ENCODE peak calls at places on chromosomes 1 and 21, in five cellular contexts. A is NCI-H1436, L is pons, R is 8988T, V is HS-5. W is an unnamed sample.

GRCh38 chr1:204725821-204726448 is 40.4 kb upstream of the LRRN2 start:
- DNase-seq in A (no peak), L (no peak), R (no peak), V (peak), W (no peak)

GRCh38 chr1:46527474-46528296 is 23.8 kb downstream of the KNCN start:
- DNase-seq in A (peak), L (peak), R (peak), V (no peak), W (peak)

GRCh38 chr1:53982034-53982761 is 35.8 kb downstream of the LDLRAD1 start:
- DNase-seq in A (no peak), L (peak), R (no peak), V (no peak), W (peak)

GRCh38 chr1:9850442-9851162 is 26.8 kb upstream of the CLSTN1 start:
- DNase-seq in A (peak), L (no peak), R (no peak), V (no peak), W (no peak)

GRCh38 chr21:36654341-36654740 is 44.6 kb upstream of the SIM2 start:
- DNase-seq in A (no peak), L (peak), R (no peak), V (no peak), W (no peak)

GRCh38 chr1:210024996-210025395 is 87.0 kb downstream of the SYT14 start:
- DNase-seq in A (no peak), L (no peak), R (no peak), V (no peak), W (no peak)

GRCh38 chr1:102852583-102852982 is 255.7 kb downstream of the COL11A1 start:
- DNase-seq in A (no peak), L (peak), R (no peak), V (no peak), W (no peak)

GRCh38 chr1:166952002-166952746 is 23.2 kb downstream of the ILDR2 start:
- DNase-seq in A (no peak), L (no peak), R (no peak), V (peak), W (no peak)

GRCh38 chr1:77832889-77833288 is 53.4 kb downstream of the MIGA1 start:
- DNase-seq in A (no peak), L (peak), R (no peak), V (peak), W (peak)

GRCh38 chr1:22371408-22371807 is 80.2 kb upstream of the ZBTB40 start:
- DNase-seq in A (no peak), L (no peak), R (no peak), V (no peak), W (no peak)

GRCh38 chr1:239676522-239677273 is 290.3 kb downstream of the CHRM3 start:
- DNase-seq in A (no peak), L (no peak), R (no peak), V (no peak), W (no peak)

GRCh38 chr21:46515109-46515508 is 56.4 kb downstream of the DIP2A start:
- DNase-seq in A (no peak), L (peak), R (no peak), V (no peak), W (no peak)

GRCh38 chr1:167121375-167122120 is 27.7 kb downstream of the STYXL2 start:
- DNase-seq in A (peak), L (no peak), R (peak), V (no peak), W (peak)

W was measured in COR-L47.